ENCODE peak calls at places on chromosomes 16 and 17, in nine cellular contexts. E, M, Z, B, G, O, J, C and X are unnamed samples. For H3K79me2 and H3K4me1, the result is how much of the 10 kb centered on the place peaks cover.

GRCh38 chr17:59746849-59747445 is 39.5 kb downstream of the VMP1 start:
- DNase-seq in Z (peak), C (peak), M (peak), E (peak), J (peak), G (peak), O (peak), B (no peak), X (peak)

GRCh38 chr16:87560428-87561199 is 41.7 kb upstream of the JPH3 start:
- DNase-seq in E (peak), O (no peak), Z (peak), J (peak), C (peak), M (no peak), G (peak), B (peak), X (no peak)

GRCh38 chr17:1402268-1402598 is 2.2 kb upstream of the YWHAE start:
- DNase-seq in E (no peak), Z (no peak), M (no peak), J (no peak), B (no peak), C (no peak), O (no peak), G (no peak), X (no peak)

GRCh38 chr16:58016841-58017446 is 8.6 kb upstream of the MMP15 start:
- DNase-seq in O (no peak), J (no peak), M (no peak), B (no peak), G (no peak), E (no peak), C (peak), Z (no peak), X (no peak)

GRCh38 chr17:44745301-44745700 is 13.5 kb upstream of the ADAM11 start:
- DNase-seq in B (no peak), J (no peak), C (no peak), E (no peak), G (no peak), M (no peak), Z (no peak), O (no peak), X (no peak)

GRCh38 chr17:34895388-34895787 is 65.9 kb downstream of the CCT6B start:
- DNase-seq in B (no peak), C (no peak), Z (no peak), O (no peak), M (no peak), E (no peak), G (peak), J (no peak), X (peak)

GRCh38 chr17:40956401-40957254 is 10.1 kb downstream of the KRT39 start:
- DNase-seq in E (no peak), G (no peak), C (peak), J (no peak), M (peak), O (no peak), B (peak), Z (peak), X (no peak)

GRCh38 chr17:78959803-78960202 is 19.9 kb downstream of the LGALS3BP start:
- DNase-seq in G (no peak), E (no peak), C (no peak), M (no peak), O (no peak), B (no peak), J (no peak), Z (no peak), X (no peak)

GRCh38 chr17:28974451-28974850 is 23.1 kb upstream of the PHF12 start:
- DNase-seq in C (no peak), O (no peak), G (no peak), B (no peak), Z (no peak), M (no peak), E (no peak), J (no peak), X (no peak)

GRCh38 chr17:41065829-41066624 is at the start of gene KRTAP2-4:
- DNase-seq in E (no peak), B (peak), C (peak), G (no peak), M (no peak), O (no peak), J (no peak), Z (peak), X (no peak)

GRCh38 chr17:68646626-68647526 is 45.7 kb upstream of the FAM20A start:
- DNase-seq in B (no peak), J (no peak), C (peak), Z (peak), M (no peak), G (no peak), O (no peak), E (no peak), X (no peak)
- TF ChIP-seq EZH2phosphoT487 in B (no peak), J (no peak), C (no peak), Z (no peak), M (no peak), G (no peak), O (no peak), E (no peak), X (no peak)

GRCh38 chr16:66885491-66885890 is 5.2 kb downstream of the PDP2 start:
- DNase-seq in O (no peak), C (no peak), M (no peak), J (no peak), B (no peak), E (no peak), Z (no peak), G (no peak), X (no peak)
- H3K79me2 ChIP-seq in O (half or more), C (under half), M (under half), J (under half), B (under half), E (under half), Z (under half), G (under half), X (under half)

GRCh38 chr17:64155090-64155630 is 25.2 kb upstream of the ERN1 start:
- DNase-seq in G (no peak), M (no peak), Z (no peak), C (no peak), B (no peak), O (no peak), E (no peak), J (no peak), X (no peak)
- H3K4me1 ChIP-seq in G (under half), M (under half), Z (under half), C (under half), B (under half), O (under half), E (under half), J (half or more), X (under half)

GRCh38 chr17:27475070-27475673 is 18.9 kb downstream of the KSR1 start:
- DNase-seq in J (no peak), Z (no peak), G (no peak), E (no peak), C (no peak), M (no peak), O (no peak), B (no peak), X (no peak)
- TF ChIP-seq EZH2phosphoT487 in J (no peak), Z (no peak), G (no peak), E (no peak), C (no peak), M (no peak), O (no peak), B (no peak), X (no peak)

DNA sequence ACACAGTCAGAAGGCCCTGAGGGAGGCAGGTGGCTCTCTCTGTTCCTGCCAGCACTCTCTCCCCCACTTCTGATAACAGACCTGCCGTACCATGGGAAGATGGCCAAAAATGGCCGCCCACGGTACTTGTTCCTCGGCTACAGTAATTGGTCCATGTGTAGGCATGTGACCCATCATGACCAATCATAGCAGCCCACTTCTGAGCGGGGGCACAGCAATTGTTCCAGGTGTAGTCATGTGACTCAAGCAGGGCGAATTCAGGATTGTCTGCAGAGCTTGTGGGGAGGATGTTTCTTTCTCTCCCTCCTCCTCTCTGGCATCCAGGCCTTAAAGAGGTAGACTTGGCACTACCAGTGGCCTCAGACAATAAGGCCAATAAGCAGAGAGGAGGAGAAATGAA is 250.4 kb downstream of the MRTFB start:
- DNase-seq in Z (no peak), M (no peak), B (no peak), G (peak), C (no peak), J (peak), O (no peak), E (no peak), X (no peak)
- H3K79me2 ChIP-seq in Z (under half), M (under half), B (under half), G (under half), C (half or more), J (under half), O (half or more), E (half or more), X (under half)

GRCh38 chr16:17368511-17368910 is 102.2 kb downstream of the XYLT1 start:
- DNase-seq in M (no peak), E (no peak), B (no peak), Z (no peak), G (no peak), C (no peak), O (no peak), J (no peak), X (no peak)
- H3K4me1 ChIP-seq in M (under half), E (half or more), B (under half), Z (under half), G (half or more), C (under half), O (under half), J (half or more), X (under half)

GRCh38 chr16:11051430-11052079 is 107.2 kb downstream of the CLEC16A start:
- DNase-seq in M (no peak), C (no peak), E (no peak), J (no peak), B (no peak), Z (no peak), O (no peak), G (no peak), X (no peak)
- TF ChIP-seq EZH2phosphoT487 in M (no peak), C (no peak), E (no peak), J (no peak), B (no peak), Z (no peak), O (no peak), G (no peak), X (no peak)

GRCh38 chr17:74748529-74749261 is at the start of gene NHERF1:
- DNase-seq in Z (peak), O (peak), B (peak), J (peak), C (peak), E (peak), M (peak), G (peak), X (peak)

GRCh38 chr17:74750327-74751069 is 2.1 kb downstream of the NHERF1 start:
- DNase-seq in C (no peak), Z (peak), J (no peak), G (no peak), E (no peak), M (peak), O (no peak), B (no peak), X (no peak)

GRCh38 chr17:74749262-74750038 is 1.0 kb downstream of the NHERF1 start:
- DNase-seq in C (peak), J (peak), B (no peak), M (peak), O (no peak), Z (peak), E (peak), G (peak), X (peak)

GRCh38 chr17:74751210-74751529 is 2.7 kb downstream of the NHERF1 start:
- DNase-seq in J (no peak), G (no peak), Z (no peak), O (no peak), B (no peak), C (no peak), E (no peak), M (no peak), X (no peak)

GRCh38 chr17:74750039-74750326 is 1.6 kb downstream of the NHERF1 start:
- DNase-seq in G (no peak), Z (no peak), C (no peak), J (no peak), M (no peak), O (no peak), E (no peak), B (no peak), X (no peak)
- H3K79me2 ChIP-seq in G (half or more), Z (half or more), C (under half), J (under half), M (half or more), O (half or more), E (under half), B (half or more), X (half or more)